ENCODE peak calls at places on chromosomes 13 and 19, in six cellular contexts. One of them, this sample, is unnamed.

GRCh38 chr19:41225238-41226052 is 6.4 kb downstream of the AXL start:
- DNase-seq in endothelial cell of umbilical vein: peak; percentile 90
- DNase-seq in A549: peak; percentile 100
- DNase-seq in NB4: peak; percentile 85
- DNase-seq in GM12878: no peak
- DNase-seq in HepG2: peak; percentile 91
- DNase-seq in this sample: no peak

GRCh38 chr13:40306817-40307216 is 359.6 kb downstream of the FOXO1 start:
- DNase-seq in endothelial cell of umbilical vein: no peak
- DNase-seq in A549: no peak
- DNase-seq in NB4: no peak
- DNase-seq in GM12878: no peak
- DNase-seq in HepG2: no peak
- DNase-seq in this sample: no peak

GRCh38 chr19:10961763-10962536 is 1.1 kb downstream of the SMARCA4 start:
- DNase-seq in endothelial cell of umbilical vein: peak; percentile 44
- DNase-seq in A549: no peak
- DNase-seq in NB4: peak; percentile 46
- DNase-seq in GM12878: no peak
- DNase-seq in HepG2: no peak
- DNase-seq in this sample: peak; percentile 33

GRCh38 chr13:23288995-23289394 is 108.2 kb downstream of the SGCG start:
- DNase-seq in endothelial cell of umbilical vein: no peak
- DNase-seq in A549: no peak
- DNase-seq in NB4: no peak
- DNase-seq in GM12878: no peak
- DNase-seq in HepG2: no peak
- DNase-seq in this sample: no peak

GRCh38 chr13:28423010-28423409 is 71.9 kb downstream of the FLT1 start:
- DNase-seq in endothelial cell of umbilical vein: no peak
- DNase-seq in A549: no peak
- DNase-seq in NB4: peak; percentile 96
- DNase-seq in GM12878: peak; percentile 74
- DNase-seq in HepG2: no peak
- DNase-seq in this sample: no peak

GRCh38 chr19:11381535-11382369 is 2.4 kb downstream of the EPOR start:
- DNase-seq in endothelial cell of umbilical vein: peak; percentile 81
- DNase-seq in A549: peak; percentile 96
- DNase-seq in NB4: peak; percentile 95
- DNase-seq in GM12878: peak; percentile 66
- DNase-seq in HepG2: no peak
- DNase-seq in this sample: no peak

GRCh38 chr19:29013325-29013724 is 199.6 kb downstream of the UQCRFS1 start:
- DNase-seq in endothelial cell of umbilical vein: no peak
- DNase-seq in A549: no peak
- DNase-seq in NB4: no peak
- DNase-seq in GM12878: no peak
- DNase-seq in HepG2: no peak
- DNase-seq in this sample: peak; percentile 14

GRCh38 chr19:39539519-39540332 is at the start of gene EID2:
- DNase-seq in endothelial cell of umbilical vein: peak; percentile 96
- DNase-seq in A549: peak; percentile 99
- DNase-seq in NB4: peak; percentile 89
- DNase-seq in GM12878: peak; percentile 72
- DNase-seq in HepG2: peak; percentile 83
- DNase-seq in this sample: peak; percentile 97

GRCh38 chr19:3210347-3211017 is 14.0 kb upstream of the CELF5 start:
- DNase-seq in endothelial cell of umbilical vein: peak; percentile 40
- DNase-seq in A549: peak; percentile 35
- DNase-seq in NB4: peak; percentile 57
- DNase-seq in GM12878: no peak
- DNase-seq in HepG2: peak; percentile 29
- DNase-seq in this sample: peak; percentile 68

GRCh38 chr19:8017808-8018207 is 12.4 kb upstream of the ELAVL1 start:
- DNase-seq in endothelial cell of umbilical vein: no peak
- DNase-seq in A549: no peak
- DNase-seq in NB4: peak; percentile 71
- DNase-seq in GM12878: no peak
- DNase-seq in HepG2: peak; percentile 45
- DNase-seq in this sample: peak; percentile 57

GRCh38 chr13:50197705-50198104 is 182.5 kb downstream of the KCNRG start:
- DNase-seq in endothelial cell of umbilical vein: no peak
- DNase-seq in A549: no peak
- DNase-seq in NB4: peak; percentile 48
- DNase-seq in GM12878: no peak
- DNase-seq in HepG2: no peak
- DNase-seq in this sample: no peak

GRCh38 chr13:101649490-101650126 is 197.1 kb downstream of the ITGBL1 start:
- DNase-seq in endothelial cell of umbilical vein: no peak
- DNase-seq in A549: peak; percentile 83
- DNase-seq in NB4: peak; percentile 36
- DNase-seq in GM12878: no peak
- DNase-seq in HepG2: no peak
- DNase-seq in this sample: no peak

GRCh38 chr19:5547881-5548280 is 19.9 kb downstream of the TINCR start:
- DNase-seq in endothelial cell of umbilical vein: peak; percentile 9
- DNase-seq in A549: peak; percentile 58
- DNase-seq in NB4: peak; percentile 61
- DNase-seq in GM12878: no peak
- DNase-seq in HepG2: peak; percentile 38
- DNase-seq in this sample: peak; percentile 47

GRCh38 chr19:41223431-41224234 is 4.6 kb downstream of the AXL start:
- DNase-seq in endothelial cell of umbilical vein: peak; percentile 83
- DNase-seq in A549: peak; percentile 86
- DNase-seq in NB4: peak; percentile 21
- DNase-seq in GM12878: no peak
- DNase-seq in HepG2: peak; percentile 57
- DNase-seq in this sample: no peak

GRCh38 chr19:46875234-46875633 is 14.4 kb downstream of the ARHGAP35 start:
- DNase-seq in endothelial cell of umbilical vein: no peak
- DNase-seq in A549: no peak
- DNase-seq in NB4: no peak
- DNase-seq in GM12878: no peak
- DNase-seq in HepG2: no peak
- DNase-seq in this sample: no peak

GRCh38 chr13:34462843-34463242 is 479.2 kb upstream of the NBEA start:
- DNase-seq in endothelial cell of umbilical vein: peak; percentile 76
- DNase-seq in A549: peak; percentile 72
- DNase-seq in NB4: no peak
- DNase-seq in GM12878: no peak
- DNase-seq in HepG2: no peak
- DNase-seq in this sample: no peak

GRCh38 chr13:59458908-59459579 is 704.7 kb downstream of the DIAPH3 start:
- DNase-seq in endothelial cell of umbilical vein: peak; percentile 91
- DNase-seq in A549: no peak
- DNase-seq in NB4: no peak
- DNase-seq in GM12878: no peak
- DNase-seq in HepG2: no peak
- DNase-seq in this sample: no peak

GRCh38 chr13:75299206-75299605 is 182.8 kb downstream of the TBC1D4 start:
- DNase-seq in endothelial cell of umbilical vein: no peak
- DNase-seq in A549: no peak
- DNase-seq in NB4: no peak
- DNase-seq in GM12878: no peak
- DNase-seq in HepG2: no peak
- DNase-seq in this sample: no peak

GRCh38 chr19:3576696-3577443 is 4.1 kb downstream of the HMG20B start:
- DNase-seq in endothelial cell of umbilical vein: peak; percentile 52
- DNase-seq in A549: no peak
- DNase-seq in NB4: no peak
- DNase-seq in GM12878: no peak
- DNase-seq in HepG2: no peak
- DNase-seq in this sample: peak; percentile 91

GRCh38 chr19:1855828-1856255 is 7.5 kb downstream of the KLF16 start:
- DNase-seq in endothelial cell of umbilical vein: no peak
- DNase-seq in A549: no peak
- DNase-seq in NB4: peak; percentile 62
- DNase-seq in GM12878: no peak
- DNase-seq in HepG2: no peak
- DNase-seq in this sample: no peak

GRCh38 chr19:14089412-14089661 is 1.2 kb downstream of the SAMD1 start:
- DNase-seq in endothelial cell of umbilical vein: peak; percentile 48
- DNase-seq in A549: peak; percentile 29
- DNase-seq in NB4: peak; percentile 38
- DNase-seq in GM12878: no peak
- DNase-seq in HepG2: no peak
- DNase-seq in this sample: no peak
- TF ChIP-seq MYC in endothelial cell of umbilical vein: no peak
- TF ChIP-seq MYC in A549: no peak
- TF ChIP-seq MYC in NB4: no peak
- TF ChIP-seq MYC in GM12878: no peak
- TF ChIP-seq MYC in HepG2: no peak
- TF ChIP-seq MYC in this sample: no peak

GRCh38 chr19:16896913-16897571 is 8.2 kb downstream of the F2RL3 start:
- DNase-seq in endothelial cell of umbilical vein: peak; percentile 97
- DNase-seq in A549: peak; percentile 80
- DNase-seq in NB4: peak; percentile 86
- DNase-seq in GM12878: peak; percentile 60
- DNase-seq in HepG2: peak; percentile 74
- DNase-seq in this sample: peak; percentile 96

GRCh38 chr19:16899566-16900075 is 10.8 kb downstream of the F2RL3 start:
- DNase-seq in endothelial cell of umbilical vein: peak; percentile 16
- DNase-seq in A549: peak; percentile 58
- DNase-seq in NB4: peak; percentile 78
- DNase-seq in GM12878: no peak
- DNase-seq in HepG2: peak; percentile 22
- DNase-seq in this sample: peak; percentile 74

GRCh38 chr19:16896098-16896912 is 7.5 kb downstream of the F2RL3 start:
- DNase-seq in endothelial cell of umbilical vein: peak; percentile 12
- DNase-seq in A549: no peak
- DNase-seq in NB4: peak; percentile 47
- DNase-seq in GM12878: no peak
- DNase-seq in HepG2: no peak
- DNase-seq in this sample: peak; percentile 83

GRCh38 chr19:16898306-16899015 is 9.7 kb downstream of the F2RL3 start:
- DNase-seq in endothelial cell of umbilical vein: no peak
- DNase-seq in A549: no peak
- DNase-seq in NB4: no peak
- DNase-seq in GM12878: no peak
- DNase-seq in HepG2: no peak
- DNase-seq in this sample: no peak

DNA sequence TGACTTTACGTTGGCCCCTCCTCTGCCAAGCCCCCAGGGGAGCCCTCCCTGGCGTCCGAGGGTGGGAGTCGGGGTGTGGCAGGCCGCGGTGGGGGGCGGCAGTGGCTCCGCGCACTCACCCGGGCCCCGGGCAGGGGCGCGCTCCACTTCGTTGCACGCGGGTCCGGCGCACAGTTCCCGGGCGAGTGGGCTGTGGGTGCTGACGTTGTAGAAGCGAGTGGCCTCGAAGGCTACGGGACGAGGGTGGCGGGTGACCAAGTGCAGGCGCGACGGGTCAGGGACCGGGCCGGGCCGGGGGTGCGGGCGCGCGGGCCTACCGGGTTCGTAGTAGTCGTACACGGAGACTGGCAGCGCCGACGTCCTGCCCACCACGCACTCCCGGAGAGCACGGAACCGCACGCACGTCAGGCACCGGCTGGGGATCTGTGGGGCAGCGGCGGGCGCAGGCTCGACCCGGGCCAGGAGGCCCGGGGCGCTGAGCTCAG is 8.8 kb downstream of the F2RL3 start:
- DNase-seq in endothelial cell of umbilical vein: no peak
- DNase-seq in A549: no peak
- DNase-seq in NB4: no peak
- DNase-seq in GM12878: no peak
- DNase-seq in HepG2: no peak
- DNase-seq in this sample: no peak
- TF ChIP-seq POLR2A in endothelial cell of umbilical vein: no peak
- TF ChIP-seq POLR2A in A549: no peak
- TF ChIP-seq POLR2A in NB4: no peak
- TF ChIP-seq POLR2A in GM12878: peak; percentile 28
- TF ChIP-seq POLR2A in HepG2: no peak
- TF ChIP-seq POLR2A in this sample: peak; percentile 77

GRCh38 chr13:113905018-113905417 is 41.1 kb upstream of the GAS6 start:
- DNase-seq in endothelial cell of umbilical vein: no peak
- DNase-seq in A549: no peak
- DNase-seq in NB4: no peak
- DNase-seq in GM12878: no peak
- DNase-seq in HepG2: no peak
- DNase-seq in this sample: no peak

GRCh38 chr13:113903912-113904311 is 40.0 kb upstream of the GAS6 start:
- DNase-seq in endothelial cell of umbilical vein: no peak
- DNase-seq in A549: no peak
- DNase-seq in NB4: no peak
- DNase-seq in GM12878: no peak
- DNase-seq in HepG2: no peak
- DNase-seq in this sample: no peak

GRCh38 chr13:113902956-113903355 is 39.1 kb upstream of the GAS6 start:
- DNase-seq in endothelial cell of umbilical vein: no peak
- DNase-seq in A549: no peak
- DNase-seq in NB4: no peak
- DNase-seq in GM12878: no peak
- DNase-seq in HepG2: no peak
- DNase-seq in this sample: no peak

GRCh38 chr13:113903361-113903760 is 39.5 kb upstream of the GAS6 start:
- DNase-seq in endothelial cell of umbilical vein: no peak
- DNase-seq in A549: no peak
- DNase-seq in NB4: no peak
- DNase-seq in GM12878: no peak
- DNase-seq in HepG2: no peak
- DNase-seq in this sample: no peak

GRCh38 chr13:113904411-113904810 is 40.5 kb upstream of the GAS6 start:
- DNase-seq in endothelial cell of umbilical vein: peak; percentile 62
- DNase-seq in A549: peak; percentile 33
- DNase-seq in NB4: peak; percentile 53
- DNase-seq in GM12878: no peak
- DNase-seq in HepG2: peak; percentile 25
- DNase-seq in this sample: peak; percentile 26
- TF ChIP-seq MYC in endothelial cell of umbilical vein: no peak
- TF ChIP-seq MYC in A549: no peak
- TF ChIP-seq MYC in NB4: no peak
- TF ChIP-seq MYC in GM12878: no peak
- TF ChIP-seq MYC in HepG2: no peak
- TF ChIP-seq MYC in this sample: no peak

DNA sequence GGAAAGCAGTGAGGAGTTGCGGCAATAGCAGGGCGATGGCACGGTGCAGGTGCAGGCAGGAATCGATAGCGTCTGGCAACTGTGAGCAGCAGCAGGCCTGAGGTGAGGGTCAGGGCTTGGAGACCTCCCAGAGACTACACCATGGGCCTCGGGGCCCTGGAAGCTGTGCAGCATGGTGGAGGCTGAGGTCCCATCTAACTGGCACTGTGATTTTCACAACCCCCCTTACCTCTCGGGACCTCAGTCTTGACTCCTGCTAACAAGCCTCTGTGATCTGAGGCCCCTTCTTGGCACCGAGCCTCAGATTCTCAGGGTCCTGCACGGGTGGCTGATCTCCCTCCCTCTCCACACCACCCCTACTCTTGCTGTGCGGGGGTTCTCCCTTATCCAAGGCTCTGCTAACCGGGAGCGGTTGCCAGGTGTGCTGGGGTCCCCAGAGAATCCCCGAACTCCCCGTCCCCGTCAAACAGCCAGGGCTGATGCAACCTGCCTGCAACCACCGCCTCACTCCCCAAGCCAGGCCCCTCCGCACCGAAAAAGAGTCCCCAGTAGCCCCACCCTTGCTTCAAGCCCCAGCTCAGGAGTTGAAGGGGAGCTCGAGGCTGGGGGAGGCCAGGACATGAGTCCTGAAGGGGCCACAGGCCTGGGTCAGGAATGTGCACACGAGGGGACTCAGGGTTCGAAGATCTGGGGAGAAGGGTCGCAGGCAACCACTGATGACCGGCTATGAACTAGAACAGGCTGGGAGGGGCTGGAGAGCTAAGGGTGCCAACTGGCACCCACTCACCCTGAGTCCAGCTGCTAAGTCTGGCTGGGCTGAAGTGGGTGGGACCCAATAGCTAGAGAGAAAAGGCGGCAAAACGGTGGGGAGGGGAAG is 4.8 kb upstream of the ATF5 start:
- DNase-seq in endothelial cell of umbilical vein: no peak
- DNase-seq in A549: no peak
- DNase-seq in NB4: no peak
- DNase-seq in GM12878: peak; percentile 56
- DNase-seq in HepG2: no peak
- DNase-seq in this sample: no peak
- TF ChIP-seq POLR2A in endothelial cell of umbilical vein: no peak
- TF ChIP-seq POLR2A in A549: no peak
- TF ChIP-seq POLR2A in NB4: no peak
- TF ChIP-seq POLR2A in GM12878: peak; percentile 74
- TF ChIP-seq POLR2A in HepG2: no peak
- TF ChIP-seq POLR2A in this sample: no peak